ENCODE peak calls at places on chromosomes 12 and 14, in five cellular contexts. N is testis, W is foreskin fibroblast, T is HFF-Myc, V is HFFc6. I is an unnamed sample.

GRCh38 chr12:31715283-31715825 is 13.5 kb downstream of the AMN1 start:
- DNase-seq in W (no peak), N (no peak), T (no peak), V (no peak), I (no peak)

GRCh38 chr14:24080888-24081738 is 9.8 kb downstream of the CPNE6 start:
- DNase-seq in T (no peak), V (no peak), W (peak), N (peak), I (no peak)

GRCh38 chr12:62466018-62466595 is 519 bp upstream of the MON2 start:
- DNase-seq in T (no peak), V (peak), W (peak), N (peak), I (no peak)

GRCh38 chr14:22887260-22887989 is 4.4 kb downstream of the REM2 start:
- DNase-seq in V (peak), T (no peak), N (peak), W (peak), I (no peak)

GRCh38 chr12:50825372-50825838 is 17.3 kb upstream of the TMPRSS12 start:
- DNase-seq in T (peak), V (peak), N (no peak), W (peak), I (peak)

GRCh38 chr12:51868821-51869489 is 18.9 kb upstream of the ANKRD33 start:
- DNase-seq in N (no peak), T (no peak), V (no peak), W (no peak), I (no peak)

GRCh38 chr14:63510538-63510937 is 32.6 kb downstream of the PPP2R5E start:
- DNase-seq in T (no peak), V (no peak), W (no peak), N (no peak), I (no peak)

GRCh38 chr14:94363171-94363624 is 25.2 kb downstream of the SERPINA1 start:
- DNase-seq in V (no peak), W (no peak), T (no peak), N (no peak), I (no peak)

GRCh38 chr14:93736378-93737014 is 51.8 kb downstream of the PRIMA1 start:
- DNase-seq in T (no peak), V (no peak), W (no peak), N (no peak), I (no peak)

GRCh38 chr14:75822522-75823288 is 159.1 kb downstream of the TGFB3 start:
- DNase-seq in T (peak), V (peak), W (peak), N (no peak), I (peak)

GRCh38 chr14:63308723-63309317 is 9.9 kb downstream of the GPHB5 start:
- DNase-seq in W (no peak), N (no peak), T (no peak), V (no peak), I (no peak)

GRCh38 chr12:47900480-47901129 is 4.2 kb downstream of the VDR start:
- DNase-seq in V (no peak), W (no peak), N (no peak), T (no peak), I (no peak)

GRCh38 chr12:25904442-25904841 is 54.0 kb upstream of the RASSF8 start:
- DNase-seq in V (peak), N (no peak), T (no peak), W (peak), I (no peak)

GRCh38 chr12:132472386-132472785 is 17.6 kb upstream of the FBRSL1 start:
- DNase-seq in V (no peak), T (no peak), N (no peak), W (no peak), I (no peak)

GRCh38 chr12:101908395-101908794 is 31.0 kb downstream of the DRAM1 start:
- DNase-seq in V (no peak), N (no peak), T (no peak), W (no peak), I (no peak)

GRCh38 chr12:13661005-13661887 is 320.2 kb downstream of the GRIN2B start:
- DNase-seq in W (peak), V (peak), N (peak), T (peak), I (peak)

GRCh38 chr14:65961004-65961403 is 525.2 kb upstream of the CCDC196 start:
- DNase-seq in N (peak), W (peak), V (peak), T (no peak), I (no peak)

GRCh38 chr12:61011767-61012423 is 1248.3 kb upstream of the USP15 start:
- DNase-seq in V (no peak), T (no peak), W (no peak), N (no peak), I (no peak)

GRCh38 chr14:61360796-61361526 is 39.6 kb downstream of the PRKCH start:
- DNase-seq in V (no peak), T (no peak), N (no peak), W (no peak), I (no peak)

GRCh38 chr12:90163975-90164374 is 455.3 kb upstream of the ATP2B1 start:
- DNase-seq in V (no peak), W (no peak), T (no peak), N (no peak), I (no peak)

GRCh38 chr12:132429932-132430643 is 59.9 kb upstream of the FBRSL1 start:
- DNase-seq in W (no peak), T (no peak), N (no peak), V (no peak), I (no peak)

GRCh38 chr14:96661244-96661969 is 135.8 kb upstream of the VRK1 start:
- DNase-seq in T (no peak), N (no peak), V (no peak), W (no peak), I (no peak)

GRCh38 chr12:12749433-12749832 is 32.3 kb downstream of the CDKN1B start:
- DNase-seq in N (peak), V (no peak), T (no peak), W (no peak), I (no peak)

GRCh38 chr14:52988153-52988552 is 37.3 kb upstream of the FERMT2 start:
- DNase-seq in T (no peak), N (no peak), W (no peak), V (no peak), I (no peak)

GRCh38 chr12:103855036-103855712 is 14.1 kb upstream of the NT5DC3 start:
- DNase-seq in N (no peak), V (peak), W (no peak), T (no peak), I (no peak)

GRCh38 chr12:62629971-62630739 is 163.5 kb downstream of the MON2 start:
- DNase-seq in V (no peak), W (no peak), N (no peak), T (no peak), I (no peak)

GRCh38 chr12:65248656-65249633 is 29.5 kb upstream of the MSRB3 start:
- DNase-seq in T (no peak), N (no peak), W (no peak), V (no peak), I (no peak)

DNA sequence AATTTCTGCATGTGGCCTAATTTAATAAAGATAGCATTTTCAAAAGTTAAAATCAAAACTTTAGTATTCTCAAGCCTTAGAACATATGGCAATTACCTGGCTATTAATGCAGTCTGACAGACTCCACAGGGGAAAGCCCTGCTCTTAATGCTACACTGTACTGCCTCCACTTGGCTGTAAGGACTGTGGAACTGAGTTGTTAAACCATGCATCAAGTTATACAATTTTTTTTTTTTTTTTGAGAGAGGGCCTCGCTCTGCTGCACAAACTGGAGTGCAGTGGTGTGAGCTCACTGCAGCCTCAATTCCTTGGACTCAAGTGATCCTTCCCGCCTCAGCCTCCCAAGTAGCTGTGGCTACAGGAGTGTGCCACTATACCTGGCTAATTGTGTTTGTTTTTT is 19.0 kb upstream of the NDUFA12 start:
- DNase-seq in N (no peak), V (no peak), W (no peak), T (no peak), I (no peak)
- TF ChIP-seq CTCF in N (no peak), V (no peak), W (no peak), T (no peak), I (no peak)

GRCh38 chr12:42255221-42255874 is 17.3 kb upstream of the YAF2 start:
- DNase-seq in V (no peak), T (no peak), N (no peak), W (no peak), I (no peak)
- TF ChIP-seq CTCF in V (no peak), T (peak), N (no peak), W (no peak), I (no peak)

DNA sequence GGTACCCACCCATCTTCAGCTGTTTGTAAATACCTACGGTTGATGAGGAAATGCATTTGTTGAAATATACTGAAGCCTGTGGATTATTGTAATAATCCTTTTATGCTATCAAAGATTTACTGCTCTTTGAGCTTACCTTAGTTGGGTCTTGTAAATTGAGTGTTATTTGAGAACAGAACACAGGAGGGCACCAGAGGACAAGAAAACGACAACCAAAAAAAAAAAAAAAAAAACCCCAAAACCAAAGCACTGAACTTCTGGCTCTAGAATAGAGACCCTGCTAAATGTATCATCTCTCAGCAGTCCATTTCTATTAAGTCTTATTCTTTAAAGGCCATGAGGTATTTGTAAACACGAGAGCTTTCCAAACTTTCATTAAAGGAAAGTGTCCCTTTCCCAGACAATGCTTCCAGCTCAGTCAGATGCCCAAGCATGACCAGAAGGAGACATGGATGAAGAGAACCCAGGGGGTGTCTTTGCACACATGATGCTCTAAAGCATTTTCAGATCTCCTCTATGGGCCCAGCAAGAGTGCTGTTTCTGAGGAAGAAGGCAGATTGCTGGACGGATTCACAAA is 763.9 kb downstream of the NRXN3 start:
- DNase-seq in T (no peak), V (peak), N (no peak), W (peak), I (no peak)
- TF ChIP-seq CTCF in T (peak), V (peak), N (peak), W (peak), I (peak)

GRCh38 chr12:126051611-126052107 is 986.4 kb downstream of the AACS start:
- DNase-seq in V (peak), T (no peak), W (peak), N (no peak), I (peak)
- TF ChIP-seq CTCF in V (no peak), T (no peak), W (no peak), N (no peak), I (no peak)

GRCh38 chr14:85190251-85190650 is 339.7 kb upstream of the FLRT2 start:
- DNase-seq in N (no peak), W (no peak), V (no peak), T (no peak), I (no peak)

GRCh38 chr14:85197976-85198375 is 332.0 kb upstream of the FLRT2 start:
- DNase-seq in N (no peak), W (no peak), T (peak), V (no peak), I (no peak)

GRCh38 chr14:85191986-85192385 is 338.0 kb upstream of the FLRT2 start:
- DNase-seq in N (no peak), T (no peak), W (no peak), V (no peak), I (no peak)

GRCh38 chr14:85195872-85196477 is 334.0 kb upstream of the FLRT2 start:
- DNase-seq in T (no peak), W (no peak), N (peak), V (no peak), I (no peak)
- TF ChIP-seq CTCF in T (peak), W (peak), N (peak), V (peak), I (peak)

GRCh38 chr12:123469978-123470377 is 12.0 kb downstream of the SNRNP35 start:
- DNase-seq in N (no peak), W (no peak), V (no peak), T (no peak), I (no peak)

GRCh38 chr12:123474493-123475255 is 16.7 kb downstream of the SNRNP35 start:
- DNase-seq in N (no peak), T (no peak), W (no peak), V (no peak), I (no peak)

GRCh38 chr12:123471374-123472068 is 13.6 kb downstream of the SNRNP35 start:
- DNase-seq in N (peak), W (peak), V (peak), T (peak), I (peak)

GRCh38 chr12:123475256-123475703 is 17.3 kb downstream of the SNRNP35 start:
- DNase-seq in N (no peak), W (no peak), V (no peak), T (no peak), I (no peak)

DNA sequence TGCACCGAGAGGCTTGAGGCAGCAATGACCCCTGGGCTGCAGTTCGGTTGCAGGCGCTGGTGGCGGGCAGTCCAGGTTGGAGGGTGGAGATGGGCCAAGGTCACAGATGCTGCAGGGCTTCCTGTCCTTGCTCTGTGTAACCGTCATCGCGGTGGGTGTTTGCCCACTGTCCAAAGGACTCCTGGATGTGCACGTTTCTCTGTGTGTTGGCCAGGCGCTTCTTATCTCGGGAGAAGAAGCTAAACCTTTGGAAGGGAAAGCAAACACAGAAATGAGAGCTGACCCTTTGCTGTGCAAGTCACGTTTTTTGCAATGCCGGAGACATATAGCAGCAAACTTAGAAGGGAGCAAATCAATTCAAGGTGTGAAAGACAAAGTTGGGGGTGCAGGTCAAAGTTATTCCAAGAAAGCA is 14.5 kb downstream of the SNRNP35 start:
- DNase-seq in N (no peak), W (no peak), V (no peak), T (no peak), I (no peak)
- TF ChIP-seq CTCF in N (no peak), W (no peak), V (no peak), T (no peak), I (no peak)

GRCh38 chr12:23930599-23930998 is 18.9 kb downstream of the SOX5 start:
- DNase-seq in W (no peak), V (no peak), T (no peak), N (no peak), I (no peak)

GRCh38 chr12:23929906-23930305 is 19.6 kb downstream of the SOX5 start:
- DNase-seq in V (no peak), T (no peak), N (no peak), W (no peak), I (no peak)

GRCh38 chr12:23927907-23928306 is 21.6 kb downstream of the SOX5 start:
- DNase-seq in V (no peak), T (no peak), W (no peak), N (no peak), I (no peak)

GRCh38 chr12:23931176-23931575 is 18.3 kb downstream of the SOX5 start:
- DNase-seq in T (no peak), V (no peak), W (no peak), N (no peak), I (no peak)
- TF ChIP-seq CTCF in T (no peak), V (no peak), W (no peak), N (no peak), I (no peak)